ENCODE peak calls at places on chromosomes 11 and 22, in nine cellular contexts. W is BJ, K is neuronal stem cell, Y is heart left ventricle, R is uterus, Q is fibroblast of lung, A is AG10803, Z is WERI-Rb-1, C is mesenchymal stem cell. V is an unnamed sample.

GRCh38 chr11:94948070-94948617 is 25.2 kb downstream of the CWC15 start:
- DNase-seq in K (no peak), Y (no peak), Q (peak), R (no peak), A (peak), C (peak), W (peak), Z (no peak), V (peak)

GRCh38 chr11:117435296-117435695 is 107.6 kb downstream of the CEP164 start:
- DNase-seq in Z (no peak), W (no peak), R (no peak), Q (no peak), A (no peak), C (no peak), Y (no peak), K (no peak), V (no peak)

GRCh38 chr11:64605656-64606585 is 14.9 kb downstream of the SLC22A12 start:
- DNase-seq in A (no peak), Z (no peak), Q (no peak), Y (no peak), R (no peak), K (no peak), C (no peak), W (no peak), V (no peak)

GRCh38 chr22:20970939-20971657 is 4.0 kb downstream of the AIFM3 start:
- DNase-seq in K (peak), A (no peak), Z (peak), C (no peak), Y (no peak), R (no peak), Q (no peak), W (no peak), V (no peak)

GRCh38 chr22:20509344-20510047 is 2.1 kb downstream of the MED15 start:
- DNase-seq in A (peak), Z (no peak), R (peak), K (no peak), W (peak), C (peak), Q (peak), Y (peak), V (peak)

GRCh38 chr11:34809191-34810106 is 106.7 kb downstream of the APIP start:
- DNase-seq in R (no peak), W (no peak), A (no peak), Q (peak), Y (no peak), C (peak), K (no peak), Z (no peak), V (peak)

GRCh38 chr22:41777749-41778395 is 22.6 kb upstream of the CCDC134 start:
- DNase-seq in Y (no peak), R (no peak), C (no peak), W (no peak), A (peak), Z (no peak), Q (no peak), K (no peak), V (peak)

GRCh38 chr11:134585666-134586285 is 173.7 kb upstream of the B3GAT1 start:
- DNase-seq in K (no peak), Y (no peak), R (no peak), Z (no peak), W (no peak), C (no peak), Q (no peak), A (no peak), V (no peak)

GRCh38 chr11:30196400-30197206 is 34.2 kb upstream of the FSHB start:
- DNase-seq in Q (peak), K (peak), Y (peak), R (no peak), W (no peak), Z (peak), A (peak), C (peak), V (peak)

GRCh38 chr22:50102946-50103345 is 13.1 kb downstream of the MOV10L1 start:
- DNase-seq in A (no peak), K (no peak), C (no peak), Z (peak), R (no peak), Y (no peak), W (no peak), Q (no peak), V (peak)

GRCh38 chr11:71112454-71112853 is 139.9 kb downstream of the SHANK2 start:
- DNase-seq in Y (no peak), Q (no peak), R (no peak), K (no peak), C (no peak), W (no peak), Z (no peak), A (no peak), V (no peak)

GRCh38 chr11:109076870-109077269 is 345.1 kb upstream of the C11orf87 start:
- DNase-seq in Y (no peak), C (no peak), R (no peak), W (no peak), K (no peak), A (no peak), Z (no peak), Q (no peak), V (no peak)

GRCh38 chr11:134674974-134675373 is 262.9 kb upstream of the B3GAT1 start:
- DNase-seq in Y (no peak), R (no peak), Z (no peak), W (no peak), A (no peak), C (no peak), K (no peak), Q (no peak), V (no peak)

GRCh38 chr11:15045209-15045608 is 28.2 kb upstream of the CALCB start:
- DNase-seq in A (no peak), C (no peak), Q (no peak), K (no peak), R (no peak), W (no peak), Z (no peak), Y (no peak), V (no peak)

GRCh38 chr11:128717581-128717980 is 23.7 kb downstream of the FLI1 start:
- DNase-seq in K (no peak), Q (no peak), Y (no peak), A (no peak), Z (no peak), R (no peak), C (no peak), W (no peak), V (no peak)

GRCh38 chr22:31148516-31148915 is 8.2 kb upstream of the PLA2G3 start:
- DNase-seq in W (no peak), A (no peak), Z (no peak), K (no peak), R (no peak), C (no peak), Q (peak), Y (peak), V (no peak)

GRCh38 chr11:120208777-120209176 is 2.1 kb upstream of the OAF start:
- DNase-seq in W (no peak), Q (peak), Y (no peak), R (peak), A (peak), C (peak), Z (no peak), K (no peak), V (peak)

GRCh38 chr11:396948-397548 is 3.0 kb downstream of the PKP3 start:
- DNase-seq in Z (no peak), C (no peak), Y (peak), Q (peak), K (no peak), R (peak), A (peak), W (no peak), V (no peak)

GRCh38 chr11:1354125-1354938 is 35.4 kb upstream of the BRSK2 start:
- DNase-seq in R (no peak), C (no peak), K (no peak), Z (no peak), A (no peak), W (no peak), Q (no peak), Y (no peak), V (no peak)

GRCh38 chr11:27429740-27430451 is 42.7 kb downstream of the LGR4 start:
- DNase-seq in C (no peak), R (no peak), K (no peak), W (no peak), Y (no peak), Z (no peak), A (no peak), Q (peak), V (peak)

GRCh38 chr11:70176940-70177689 is 26.0 kb upstream of the FADD start:
- DNase-seq in Y (no peak), A (no peak), R (no peak), K (no peak), Q (no peak), W (no peak), C (peak), Z (peak), V (peak)

GRCh38 chr11:3205261-3206127 is 13.1 kb downstream of the MRGPRG start:
- DNase-seq in W (no peak), K (no peak), R (no peak), Q (peak), Y (no peak), A (peak), C (no peak), Z (no peak), V (no peak)

GRCh38 chr22:39530692-39531331 is 1.7 kb downstream of the RPS19BP1 start:
- DNase-seq in Y (no peak), Q (no peak), R (no peak), W (no peak), K (no peak), Z (peak), C (peak), A (peak), V (peak)

GRCh38 chr22:17087176-17088131 is 2.7 kb downstream of the IL17RA start:
- DNase-seq in A (peak), Z (no peak), K (no peak), C (peak), W (no peak), Q (peak), R (no peak), Y (no peak), V (peak)

GRCh38 chr11:110428956-110429613 is 663 bp upstream of the FDX1 start:
- DNase-seq in Z (no peak), A (no peak), R (no peak), W (no peak), Y (no peak), K (no peak), C (peak), Q (no peak), V (peak)

GRCh38 chr11:11982975-11983374 is 25.5 kb downstream of the DKK3 start:
- DNase-seq in C (no peak), Z (no peak), R (no peak), Q (peak), Y (no peak), A (peak), W (peak), K (no peak), V (no peak)

GRCh38 chr11:128133501-128133900 is 453.9 kb downstream of the ETS1 start:
- DNase-seq in C (no peak), R (no peak), K (peak), Z (peak), Q (peak), A (no peak), W (no peak), Y (no peak), V (no peak)

GRCh38 chr11:60363542-60364525 is 14.5 kb upstream of the MS4A7 start:
- DNase-seq in Y (peak), W (peak), A (peak), Z (peak), K (peak), R (peak), Q (peak), C (peak), V (peak)

GRCh38 chr11:60367896-60368295 is 10.4 kb upstream of the MS4A7 start:
- DNase-seq in K (no peak), Z (no peak), C (no peak), R (no peak), W (no peak), Y (no peak), Q (no peak), A (no peak), V (no peak)

GRCh38 chr11:60370252-60370810 is 8.0 kb upstream of the MS4A7 start:
- DNase-seq in Y (no peak), W (no peak), K (no peak), A (no peak), C (no peak), Z (no peak), Q (no peak), R (no peak), V (no peak)

GRCh38 chr11:60370811-60371297 is 7.5 kb upstream of the MS4A7 start:
- DNase-seq in W (no peak), Y (no peak), R (no peak), K (no peak), C (peak), Q (no peak), Z (no peak), A (no peak), V (no peak)

GRCh38 chr11:60367009-60367408 is 11.3 kb upstream of the MS4A7 start:
- DNase-seq in W (no peak), R (no peak), K (no peak), Q (no peak), C (peak), Y (no peak), Z (no peak), A (no peak), V (peak)
- H3K4me3 ChIP-seq in W (no peak), R (no peak), K (no peak), Q (no peak), C (no peak), Y (no peak), Z (no peak), A (no peak), V (no peak)

GRCh38 chr22:27796118-27796517 is 5.4 kb downstream of the MN1 start:
- DNase-seq in A (no peak), Q (no peak), Y (peak), R (no peak), Z (no peak), W (no peak), C (no peak), K (no peak), V (no peak)
- H3K4me3 ChIP-seq in A (peak), Q (no peak), Y (no peak), R (no peak), Z (no peak), W (no peak), C (peak), K (peak), V (no peak)

GRCh38 chr11:69157156-69157821 is 1.6 kb downstream of the SMIM38 start:
- DNase-seq in R (no peak), C (no peak), W (no peak), Z (no peak), A (peak), Q (peak), Y (peak), K (peak), V (no peak)

GRCh38 chr11:69156218-69156639 is 494 bp downstream of the SMIM38 start:
- DNase-seq in R (no peak), Y (no peak), K (no peak), C (no peak), A (no peak), W (no peak), Z (no peak), Q (no peak), V (no peak)

GRCh38 chr11:69155302-69156198 is at the start of gene SMIM38:
- DNase-seq in C (no peak), W (no peak), K (no peak), R (no peak), A (no peak), Q (no peak), Y (peak), Z (no peak), V (no peak)

GRCh38 chr11:69157822-69158231 is 2.1 kb downstream of the SMIM38 start:
- DNase-seq in Z (no peak), C (no peak), Q (no peak), Y (no peak), K (no peak), W (no peak), R (no peak), A (no peak), V (no peak)

GRCh38 chr11:69156673-69157155 is 979 bp downstream of the SMIM38 start:
- DNase-seq in C (peak), Z (no peak), K (no peak), Q (peak), R (no peak), W (no peak), A (peak), Y (no peak), V (no peak)
- H3K4me3 ChIP-seq in C (no peak), Z (no peak), K (no peak), Q (no peak), R (no peak), W (no peak), A (no peak), Y (no peak), V (no peak)

GRCh38 chr22:43956383-43956782 is 1.1 kb downstream of the SAMM50 start:
- DNase-seq in K (no peak), R (no peak), W (no peak), Q (no peak), A (no peak), Z (no peak), Y (no peak), C (peak), V (no peak)

GRCh38 chr22:43957871-43958270 is 2.6 kb downstream of the SAMM50 start:
- DNase-seq in R (no peak), C (peak), K (no peak), Y (no peak), Z (no peak), W (no peak), A (no peak), Q (peak), V (no peak)

GRCh38 chr22:43955883-43956286 is 643 bp downstream of the SAMM50 start:
- DNase-seq in Z (no peak), Q (peak), W (no peak), A (peak), R (no peak), Y (no peak), C (no peak), K (no peak), V (peak)

GRCh38 chr22:43955040-43955882 is at the start of gene SAMM50:
- DNase-seq in R (peak), K (peak), A (peak), Y (peak), W (peak), Q (peak), Z (peak), C (peak), V (peak)

DNA sequence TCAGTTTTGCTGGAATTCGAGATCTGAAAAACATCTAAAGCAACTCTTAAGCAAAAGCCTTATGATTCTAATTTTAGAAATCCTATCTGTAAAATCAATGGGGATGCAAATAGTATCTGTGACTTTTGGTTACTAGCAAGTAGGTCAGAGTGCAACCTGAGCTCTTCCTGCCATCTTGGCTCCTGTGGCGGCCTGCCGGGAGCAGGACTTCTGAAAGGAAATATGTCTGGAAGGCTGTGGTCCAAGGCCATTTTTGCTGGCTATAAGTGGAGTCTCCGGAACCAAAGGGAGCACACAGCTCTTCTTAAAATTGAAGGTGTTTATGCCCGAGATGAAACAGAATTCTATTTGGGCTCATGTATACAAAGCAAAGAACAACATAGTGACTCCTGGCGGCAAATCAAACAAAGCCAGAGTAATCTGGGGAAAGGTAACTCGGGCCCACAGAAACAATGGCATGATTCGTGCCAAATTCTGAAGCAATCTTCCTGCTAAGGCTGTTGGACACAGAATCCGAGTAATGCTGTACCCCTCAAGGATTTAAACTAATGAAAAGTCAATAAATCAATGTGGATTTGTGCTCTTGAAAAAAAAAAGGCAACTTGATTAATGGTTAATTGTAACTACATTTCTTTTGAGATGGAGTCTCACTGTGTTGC is 1.7 kb downstream of the SAMM50 start:
- DNase-seq in W (no peak), A (no peak), K (no peak), Q (no peak), Y (no peak), C (no peak), Z (no peak), R (peak), V (no peak)
- H3K4me3 ChIP-seq in W (no peak), A (no peak), K (no peak), Q (no peak), Y (no peak), C (no peak), Z (no peak), R (no peak), V (peak)

V was measured in NB4.